ENCODE peak calls at places on chromosomes 12 and 14, in ten cellular contexts. One of them, this sample, is unnamed.

GRCh38 chr12:263574-263973 is 938 bp upstream of the SLC6A13 start:
- DNase-seq in fibroblast of mammary gland: no peak
- DNase-seq in activated T-cell treated with anti-CD3 and anti-CD28 coated beads for 1 hour: no peak
- DNase-seq in GM10248: no peak
- DNase-seq in naive thymus-derived CD8-positive, alpha-beta T cell: no peak
- DNase-seq in upper lobe of right lung: no peak
- DNase-seq in NCI-H1092 treated with DMSO at 0.1 percent for 48 hours: no peak
- DNase-seq in hypothalamus: no peak
- DNase-seq in heart left ventricle: no peak
- DNase-seq in choroid plexus epithelial cell: peak; percentile 25
- DNase-seq in this sample: no peak

GRCh38 chr14:23566112-23566781 is 1.3 kb downstream of the AP1G2 start:
- DNase-seq in fibroblast of mammary gland: no peak
- DNase-seq in activated T-cell treated with anti-CD3 and anti-CD28 coated beads for 1 hour: no peak
- DNase-seq in GM10248: no peak
- DNase-seq in naive thymus-derived CD8-positive, alpha-beta T cell: no peak
- DNase-seq in upper lobe of right lung: peak; percentile 46
- DNase-seq in NCI-H1092 treated with DMSO at 0.1 percent for 48 hours: no peak
- DNase-seq in hypothalamus: no peak
- DNase-seq in heart left ventricle: no peak
- DNase-seq in choroid plexus epithelial cell: no peak
- DNase-seq in this sample: no peak

GRCh38 chr12:113917393-113917792 is 48.7 kb downstream of the RBM19 start:
- DNase-seq in fibroblast of mammary gland: no peak
- DNase-seq in activated T-cell treated with anti-CD3 and anti-CD28 coated beads for 1 hour: no peak
- DNase-seq in GM10248: no peak
- DNase-seq in naive thymus-derived CD8-positive, alpha-beta T cell: no peak
- DNase-seq in upper lobe of right lung: no peak
- DNase-seq in NCI-H1092 treated with DMSO at 0.1 percent for 48 hours: no peak
- DNase-seq in hypothalamus: no peak
- DNase-seq in heart left ventricle: no peak
- DNase-seq in choroid plexus epithelial cell: no peak
- DNase-seq in this sample: no peak

GRCh38 chr12:15899282-15899870 is 11.8 kb upstream of the DERA start:
- DNase-seq in fibroblast of mammary gland: peak; percentile 32
- DNase-seq in activated T-cell treated with anti-CD3 and anti-CD28 coated beads for 1 hour: no peak
- DNase-seq in GM10248: no peak
- DNase-seq in naive thymus-derived CD8-positive, alpha-beta T cell: no peak
- DNase-seq in upper lobe of right lung: no peak
- DNase-seq in NCI-H1092 treated with DMSO at 0.1 percent for 48 hours: peak; percentile 47
- DNase-seq in hypothalamus: no peak
- DNase-seq in heart left ventricle: no peak
- DNase-seq in choroid plexus epithelial cell: peak; percentile 49
- DNase-seq in this sample: no peak

GRCh38 chr12:442235-442884 is 17.4 kb upstream of the B4GALNT3 start:
- DNase-seq in fibroblast of mammary gland: peak; percentile 48
- DNase-seq in activated T-cell treated with anti-CD3 and anti-CD28 coated beads for 1 hour: peak; percentile 33
- DNase-seq in GM10248: peak; percentile 34
- DNase-seq in naive thymus-derived CD8-positive, alpha-beta T cell: peak; percentile 48
- DNase-seq in upper lobe of right lung: no peak
- DNase-seq in NCI-H1092 treated with DMSO at 0.1 percent for 48 hours: peak; percentile 51
- DNase-seq in hypothalamus: no peak
- DNase-seq in heart left ventricle: peak; percentile 42
- DNase-seq in choroid plexus epithelial cell: peak; percentile 60
- DNase-seq in this sample: no peak

GRCh38 chr12:114006482-114007425 is 40.6 kb upstream of the RBM19 start:
- DNase-seq in fibroblast of mammary gland: no peak
- DNase-seq in activated T-cell treated with anti-CD3 and anti-CD28 coated beads for 1 hour: no peak
- DNase-seq in GM10248: no peak
- DNase-seq in naive thymus-derived CD8-positive, alpha-beta T cell: no peak
- DNase-seq in upper lobe of right lung: no peak
- DNase-seq in NCI-H1092 treated with DMSO at 0.1 percent for 48 hours: peak; percentile 18
- DNase-seq in hypothalamus: no peak
- DNase-seq in heart left ventricle: no peak
- DNase-seq in choroid plexus epithelial cell: no peak
- DNase-seq in this sample: no peak

GRCh38 chr14:57293851-57294837 is 25.4 kb downstream of the AP5M1 start:
- DNase-seq in fibroblast of mammary gland: peak; percentile 27
- DNase-seq in activated T-cell treated with anti-CD3 and anti-CD28 coated beads for 1 hour: no peak
- DNase-seq in GM10248: no peak
- DNase-seq in naive thymus-derived CD8-positive, alpha-beta T cell: no peak
- DNase-seq in upper lobe of right lung: no peak
- DNase-seq in NCI-H1092 treated with DMSO at 0.1 percent for 48 hours: peak; percentile 1
- DNase-seq in hypothalamus: no peak
- DNase-seq in heart left ventricle: no peak
- DNase-seq in choroid plexus epithelial cell: peak; percentile 54
- DNase-seq in this sample: no peak

GRCh38 chr14:99717682-99718013 is 33.5 kb downstream of the CYP46A1 start:
- DNase-seq in fibroblast of mammary gland: no peak
- DNase-seq in activated T-cell treated with anti-CD3 and anti-CD28 coated beads for 1 hour: no peak
- DNase-seq in GM10248: peak; percentile 6
- DNase-seq in naive thymus-derived CD8-positive, alpha-beta T cell: no peak
- DNase-seq in upper lobe of right lung: peak; percentile 51
- DNase-seq in NCI-H1092 treated with DMSO at 0.1 percent for 48 hours: no peak
- DNase-seq in hypothalamus: no peak
- DNase-seq in heart left ventricle: peak; percentile 7
- DNase-seq in choroid plexus epithelial cell: no peak
- DNase-seq in this sample: no peak

This sample was measured in GM13977.